ENCODE peak calls at places on chromosomes 11 and 22, in nine cellular contexts. P is upper lobe of right lung, O is GM23338, K is endodermal cell, B is A549, G is esophagus squamous epithelium, R is IMR-90, Z is thyroid gland, C is heart right ventricle. N is an unnamed sample. For H3K4me1, the result is how much of the 10 kb centered on the place peaks cover.

GRCh38 chr11:130124096-130124495 is 35.5 kb upstream of the ST14 start:
- DNase-seq in P (peak), O (no peak), K (no peak), B (peak), G (peak), R (peak), Z (peak), C (peak), N (peak)

GRCh38 chr11:44112083-44112865 is 16.8 kb downstream of the EXT2 start:
- DNase-seq in P (no peak), O (no peak), K (no peak), B (no peak), G (no peak), R (peak), Z (no peak), C (peak), N (no peak)

GRCh38 chr11:5258543-5259262 is 4.1 kb upstream of the HBG2 start:
- DNase-seq in P (no peak), O (peak), K (peak), B (no peak), G (no peak), R (no peak), Z (no peak), C (no peak), N (no peak)

GRCh38 chr11:15911377-15912044 is 444.8 kb downstream of the SOX6 start:
- DNase-seq in P (peak), O (no peak), K (peak), B (no peak), G (no peak), R (peak), Z (peak), C (peak), N (no peak)

GRCh38 chr11:74269161-74269809 is 42.2 kb downstream of the P4HA3 start:
- DNase-seq in P (no peak), O (no peak), K (peak), B (no peak), G (no peak), R (peak), Z (no peak), C (no peak), N (no peak)

GRCh38 chr11:21398195-21398594 is 728.8 kb downstream of the NELL1 start:
- DNase-seq in P (no peak), O (no peak), K (no peak), B (no peak), G (no peak), R (no peak), Z (no peak), C (no peak), N (no peak)

GRCh38 chr11:93633835-93634234 is 27.6 kb upstream of the CEP295 start:
- DNase-seq in P (no peak), O (no peak), K (no peak), B (no peak), G (no peak), R (no peak), Z (no peak), C (no peak), N (no peak)

GRCh38 chr11:8373519-8374432 is 110.1 kb upstream of the LMO1 start:
- DNase-seq in P (peak), O (no peak), K (peak), B (no peak), G (no peak), R (no peak), Z (no peak), C (no peak), N (no peak)

GRCh38 chr11:34266090-34266912 is 91.5 kb downstream of the ABTB2 start:
- DNase-seq in P (no peak), O (no peak), K (no peak), B (no peak), G (no peak), R (peak), Z (peak), C (peak), N (no peak)

GRCh38 chr22:19357270-19358105 is 66.0 kb upstream of the CLTCL1 start:
- DNase-seq in P (no peak), O (no peak), K (no peak), B (no peak), G (no peak), R (peak), Z (peak), C (no peak), N (no peak)

GRCh38 chr22:44407404-44408226 is 90.4 kb downstream of the RTL6 start:
- DNase-seq in P (peak), O (no peak), K (no peak), B (no peak), G (no peak), R (no peak), Z (no peak), C (no peak), N (no peak)

GRCh38 chr11:61027141-61027840 is 55.8 kb downstream of the CD6 start:
- DNase-seq in P (no peak), O (no peak), K (no peak), B (no peak), G (no peak), R (no peak), Z (no peak), C (no peak), N (no peak)

GRCh38 chr11:103798029-103798428 is 238.4 kb upstream of the DDI1 start:
- DNase-seq in P (no peak), O (no peak), K (no peak), B (no peak), G (no peak), R (peak), Z (no peak), C (peak), N (no peak)

GRCh38 chr22:40749829-40750228 is 69.3 kb downstream of the SLC25A17 start:
- DNase-seq in P (no peak), O (no peak), K (peak), B (no peak), G (no peak), R (no peak), Z (no peak), C (no peak), N (no peak)

GRCh38 chr22:19888131-19888746 is 33.6 kb upstream of the GNB1L start:
- DNase-seq in P (no peak), O (no peak), K (no peak), B (no peak), G (no peak), R (no peak), Z (no peak), C (no peak), N (peak)

GRCh38 chr22:50287731-50288130 is 17.6 kb upstream of the MAPK11 start:
- DNase-seq in P (no peak), O (no peak), K (no peak), B (no peak), G (no peak), R (no peak), Z (no peak), C (no peak), N (no peak)

GRCh38 chr22:19376247-19376646 is 55.3 kb downstream of the HIRA start:
- DNase-seq in P (no peak), O (no peak), K (no peak), B (no peak), G (no peak), R (no peak), Z (no peak), C (no peak), N (no peak)

GRCh38 chr11:45812581-45813548 is 7.9 kb downstream of the SLC35C1 start:
- DNase-seq in P (no peak), O (peak), K (no peak), B (no peak), G (no peak), R (no peak), Z (no peak), C (no peak), N (no peak)

GRCh38 chr22:30245181-30245984 is 1.2 kb downstream of the LIF start:
- DNase-seq in P (no peak), O (peak), K (peak), B (no peak), G (no peak), R (no peak), Z (peak), C (no peak), N (peak)

GRCh38 chr11:85875505-85875904 is 20.3 kb downstream of the CCDC83 start:
- DNase-seq in P (no peak), O (no peak), K (no peak), B (peak), G (no peak), R (peak), Z (no peak), C (no peak), N (no peak)

GRCh38 chr22:23970816-23971482 is 3.3 kb downstream of the DDT start:
- DNase-seq in P (peak), O (no peak), K (no peak), B (no peak), G (no peak), R (no peak), Z (no peak), C (no peak), N (no peak)

GRCh38 chr11:77851513-77851912 is 30.6 kb downstream of the AAMDC start:
- DNase-seq in P (no peak), O (no peak), K (no peak), B (no peak), G (no peak), R (no peak), Z (no peak), C (no peak), N (no peak)

GRCh38 chr22:40281717-40282116 is 64.6 kb upstream of the ADSL start:
- DNase-seq in P (no peak), O (no peak), K (no peak), B (no peak), G (no peak), R (no peak), Z (peak), C (no peak), N (no peak)

GRCh38 chr22:32602154-32602553 is 127.5 kb downstream of the FBXO7 start:
- DNase-seq in P (no peak), O (no peak), K (no peak), B (no peak), G (no peak), R (no peak), Z (no peak), C (no peak), N (no peak)

GRCh38 chr11:35550374-35551036 is 25.1 kb upstream of the PAMR1 start:
- DNase-seq in P (no peak), O (no peak), K (no peak), B (no peak), G (no peak), R (peak), Z (no peak), C (no peak), N (no peak)

GRCh38 chr22:26213826-26214225 is 44.6 kb downstream of the SEZ6L start:
- DNase-seq in P (no peak), O (no peak), K (no peak), B (no peak), G (no peak), R (no peak), Z (no peak), C (no peak), N (no peak)

GRCh38 chr11:115215694-115216615 is 288.3 kb downstream of the CADM1 start:
- DNase-seq in P (no peak), O (peak), K (peak), B (peak), G (no peak), R (no peak), Z (no peak), C (no peak), N (no peak)

GRCh38 chr22:43159484-43160178 is 8.3 kb downstream of the TSPO start:
- DNase-seq in P (no peak), O (peak), K (peak), B (no peak), G (no peak), R (no peak), Z (peak), C (no peak), N (peak)

GRCh38 chr11:102955624-102956023 is at the start of gene MMP13:
- DNase-seq in P (no peak), O (no peak), K (no peak), B (no peak), G (no peak), R (no peak), Z (no peak), C (no peak), N (no peak)

GRCh38 chr11:16817321-16817720 is 78.9 kb downstream of the C11orf58 start:
- DNase-seq in P (no peak), O (no peak), K (no peak), B (no peak), G (no peak), R (no peak), Z (no peak), C (no peak), N (no peak)

GRCh38 chr22:46696614-46697013 is 41.4 kb downstream of the CERK start:
- DNase-seq in P (no peak), O (no peak), K (no peak), B (no peak), G (no peak), R (no peak), Z (no peak), C (no peak), N (peak)

GRCh38 chr22:31652911-31653684 is 8.9 kb downstream of the PISD start:
- DNase-seq in P (no peak), O (no peak), K (no peak), B (no peak), G (no peak), R (no peak), Z (no peak), C (no peak), N (no peak)

GRCh38 chr11:117145393-117145761 is 1.3 kb downstream of the PAFAH1B2 start:
- DNase-seq in P (no peak), O (peak), K (peak), B (peak), G (no peak), R (peak), Z (no peak), C (no peak), N (no peak)

GRCh38 chr22:22460635-22461034 is 47.9 kb downstream of the ZNF280B start:
- DNase-seq in P (no peak), O (peak), K (no peak), B (no peak), G (no peak), R (no peak), Z (no peak), C (no peak), N (no peak)

GRCh38 chr11:119975561-119976152 is 162.3 kb downstream of the TRIM29 start:
- DNase-seq in P (no peak), O (peak), K (peak), B (no peak), G (no peak), R (no peak), Z (no peak), C (peak), N (no peak)
- TF ChIP-seq CTCF in P (no peak), O (no peak), K (no peak), B (no peak), G (no peak), R (no peak), Z (no peak), C (no peak), N (no peak)

GRCh38 chr11:2378527-2379210 is 1.6 kb downstream of the CD81 start:
- DNase-seq in P (no peak), O (no peak), K (no peak), B (no peak), G (no peak), R (peak), Z (no peak), C (peak), N (peak)
- H3K4me1 ChIP-seq in P (under half), O (under half), K (under half), B (under half), G (half or more), R (under half), Z (half or more), C (half or more), N (half or more)

GRCh38 chr11:126888126-126888712 is 112.4 kb downstream of the KIRREL3 start:
- DNase-seq in P (no peak), O (no peak), K (no peak), B (no peak), G (no peak), R (no peak), Z (no peak), C (no peak), N (no peak)
- H3K4me3 ChIP-seq in P (no peak), O (no peak), K (no peak), B (no peak), G (no peak), R (no peak), Z (no peak), C (no peak), N (no peak)

GRCh38 chr11:65811764-65812475 is 21.8 kb upstream of the SNX32 start:
- DNase-seq in P (peak), O (no peak), K (no peak), B (no peak), G (no peak), R (no peak), Z (no peak), C (no peak), N (peak)
- TF ChIP-seq CTCF in P (no peak), O (no peak), K (no peak), B (no peak), G (no peak), R (no peak), Z (no peak), C (no peak), N (no peak)

GRCh38 chr11:10941429-10941828 is 83.6 kb upstream of the ZBED5 start:
- DNase-seq in P (no peak), O (no peak), K (no peak), B (no peak), G (no peak), R (no peak), Z (peak), C (no peak), N (no peak)
- H3K4me1 ChIP-seq in P (under half), O (under half), K (under half), B (under half), G (under half), R (under half), Z (under half), C (under half), N (under half)

DNA sequence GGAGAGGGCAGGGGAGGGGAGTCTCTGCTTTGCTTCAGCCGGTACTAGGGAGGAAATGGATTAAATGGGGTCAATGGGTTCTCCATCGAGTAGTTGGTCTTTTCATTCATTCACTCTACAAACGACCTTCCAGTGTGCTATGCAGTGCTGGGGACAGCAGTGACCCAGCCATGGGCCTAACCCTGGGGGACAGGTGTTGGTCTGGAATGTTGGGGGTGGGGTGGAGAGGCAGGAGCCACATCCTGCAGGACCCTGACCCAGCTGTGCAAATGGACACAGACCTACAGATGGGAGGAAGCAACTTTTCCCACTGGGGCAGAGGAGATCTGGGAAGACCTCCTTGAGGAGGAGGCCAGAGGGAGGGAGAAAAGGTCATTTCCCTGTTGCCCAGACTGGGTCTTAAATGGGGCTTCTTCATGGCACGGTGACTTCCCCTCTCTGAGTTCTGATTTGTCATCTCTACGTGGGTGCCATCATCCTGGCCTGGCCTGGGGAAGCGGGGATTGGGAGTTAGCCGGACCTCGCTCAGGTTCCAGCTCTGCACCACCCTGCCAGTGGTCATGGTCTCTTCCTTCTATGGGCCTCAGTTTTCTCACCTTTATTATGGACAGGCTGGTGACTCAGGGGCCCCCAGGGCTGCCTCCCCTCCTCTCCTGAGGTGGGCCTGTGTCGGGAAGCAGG is 2.0 kb downstream of the CYTH4 start:
- DNase-seq in P (no peak), O (no peak), K (no peak), B (no peak), G (no peak), R (no peak), Z (no peak), C (no peak), N (no peak)
- H3K4me3 ChIP-seq in P (peak), O (no peak), K (no peak), B (no peak), G (peak), R (no peak), Z (no peak), C (peak), N (no peak)

GRCh38 chr11:67545280-67545679 is 22.0 kb upstream of the CABP2 start:
- DNase-seq in P (no peak), O (peak), K (peak), B (no peak), G (no peak), R (no peak), Z (peak), C (peak), N (peak)
- TF ChIP-seq CTCF in P (no peak), O (no peak), K (peak), B (no peak), G (no peak), R (no peak), Z (no peak), C (no peak), N (peak)

GRCh38 chr11:7204778-7205177 is 46.9 kb upstream of the SYT9 start:
- DNase-seq in P (no peak), O (no peak), K (no peak), B (no peak), G (no peak), R (no peak), Z (no peak), C (no peak), N (no peak)

GRCh38 chr11:7202412-7202811 is 49.3 kb upstream of the SYT9 start:
- DNase-seq in P (no peak), O (no peak), K (no peak), B (no peak), G (no peak), R (no peak), Z (no peak), C (no peak), N (no peak)

DNA sequence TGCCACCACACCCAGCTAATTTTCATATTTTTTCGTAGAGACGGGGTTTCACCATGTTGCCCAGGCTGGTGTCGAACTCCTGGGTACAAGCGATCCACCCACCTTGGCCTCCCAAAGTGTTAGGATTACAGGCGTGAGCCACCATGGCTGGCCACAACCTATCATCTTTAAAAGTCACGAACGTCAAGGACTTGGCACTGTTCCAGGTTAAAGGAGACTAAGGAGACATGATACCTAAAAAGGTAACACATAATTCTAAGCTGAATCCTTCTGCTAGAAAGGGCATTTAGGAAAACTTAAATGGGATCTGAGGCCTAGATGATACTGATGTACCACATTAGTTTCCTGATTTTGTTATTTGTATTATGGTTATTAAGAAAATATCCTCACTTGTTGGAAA is 43.3 kb upstream of the SYT9 start:
- DNase-seq in P (no peak), O (no peak), K (no peak), B (no peak), G (no peak), R (no peak), Z (no peak), C (no peak), N (no peak)
- H3K4me1 ChIP-seq in P (under half), O (under half), K (under half), B (under half), G (under half), R (under half), Z (under half), C (under half), N (under half)